ENCODE peak calls at places on chromosomes 11 and 22, in eight cellular contexts. One of them, this sample, is unnamed.

GRCh38 chr11:109884501-109884900 is 208.7 kb upstream of the ZC3H12C start:
- DNase-seq in body of pancreas: no peak
- DNase-seq in pancreas: no peak
- DNase-seq in colonic mucosa: no peak
- DNase-seq in brain microvascular endothelial cell: no peak
- DNase-seq in thoracic aorta: no peak
- DNase-seq in spleen: no peak
- DNase-seq in upper lobe of right lung: no peak
- DNase-seq in this sample: no peak

GRCh38 chr11:1088927-1089737 is 14.5 kb downstream of the MUC2 start:
- DNase-seq in spleen: peak; percentile 69
- DNase-seq in thoracic aorta: no peak
- DNase-seq in colonic mucosa: no peak
- DNase-seq in upper lobe of right lung: peak; percentile 60
- DNase-seq in pancreas: peak; percentile 59
- DNase-seq in body of pancreas: no peak
- DNase-seq in brain microvascular endothelial cell: no peak
- DNase-seq in this sample: no peak

GRCh38 chr11:43576834-43577521 is 103.6 kb upstream of the HSD17B12 start:
- DNase-seq in spleen: no peak
- DNase-seq in pancreas: peak; percentile 59
- DNase-seq in colonic mucosa: peak; percentile 57
- DNase-seq in brain microvascular endothelial cell: peak; percentile 43
- DNase-seq in upper lobe of right lung: no peak
- DNase-seq in thoracic aorta: no peak
- DNase-seq in body of pancreas: peak; percentile 48
- DNase-seq in this sample: no peak

GRCh38 chr11:304061-304506 is 3.5 kb upstream of the IFITM2 start:
- DNase-seq in upper lobe of right lung: no peak
- DNase-seq in thoracic aorta: no peak
- DNase-seq in spleen: peak; percentile 84
- DNase-seq in pancreas: peak; percentile 79
- DNase-seq in colonic mucosa: no peak
- DNase-seq in body of pancreas: no peak
- DNase-seq in brain microvascular endothelial cell: no peak
- DNase-seq in this sample: peak; percentile 81

GRCh38 chr11:75352417-75353206 is 1.2 kb upstream of the ARRB1 start:
- DNase-seq in brain microvascular endothelial cell: no peak
- DNase-seq in colonic mucosa: no peak
- DNase-seq in pancreas: peak; percentile 73
- DNase-seq in upper lobe of right lung: peak; percentile 88
- DNase-seq in spleen: peak; percentile 93
- DNase-seq in thoracic aorta: no peak
- DNase-seq in body of pancreas: peak; percentile 52
- DNase-seq in this sample: peak; percentile 84

GRCh38 chr22:23289130-23289503 is 108.8 kb downstream of the BCR start:
- DNase-seq in spleen: no peak
- DNase-seq in body of pancreas: no peak
- DNase-seq in brain microvascular endothelial cell: no peak
- DNase-seq in upper lobe of right lung: no peak
- DNase-seq in thoracic aorta: no peak
- DNase-seq in colonic mucosa: no peak
- DNase-seq in pancreas: no peak
- DNase-seq in this sample: no peak

GRCh38 chr11:121068787-121069186 is 32.3 kb upstream of the TECTA start:
- DNase-seq in thoracic aorta: no peak
- DNase-seq in pancreas: no peak
- DNase-seq in upper lobe of right lung: no peak
- DNase-seq in brain microvascular endothelial cell: no peak
- DNase-seq in body of pancreas: no peak
- DNase-seq in colonic mucosa: peak; percentile 43
- DNase-seq in spleen: no peak
- DNase-seq in this sample: no peak

GRCh38 chr22:27875951-27876350 is 43.1 kb downstream of the PITPNB start:
- DNase-seq in spleen: no peak
- DNase-seq in thoracic aorta: no peak
- DNase-seq in upper lobe of right lung: no peak
- DNase-seq in pancreas: no peak
- DNase-seq in brain microvascular endothelial cell: no peak
- DNase-seq in body of pancreas: no peak
- DNase-seq in colonic mucosa: no peak
- DNase-seq in this sample: no peak

GRCh38 chr11:125941606-125942275 is 4.1 kb upstream of the VSIG10L2 start:
- DNase-seq in thoracic aorta: no peak
- DNase-seq in pancreas: peak; percentile 87
- DNase-seq in upper lobe of right lung: peak; percentile 76
- DNase-seq in brain microvascular endothelial cell: no peak
- DNase-seq in body of pancreas: peak; percentile 79
- DNase-seq in spleen: no peak
- DNase-seq in colonic mucosa: peak; percentile 58
- DNase-seq in this sample: no peak

GRCh38 chr22:19631899-19632670 is 82.2 kb upstream of the SEPTIN5 start:
- DNase-seq in brain microvascular endothelial cell: peak; percentile 19
- DNase-seq in thoracic aorta: no peak
- DNase-seq in body of pancreas: peak; percentile 25
- DNase-seq in colonic mucosa: no peak
- DNase-seq in upper lobe of right lung: no peak
- DNase-seq in spleen: no peak
- DNase-seq in pancreas: no peak
- DNase-seq in this sample: no peak

GRCh38 chr11:14583252-14584105 is 60.1 kb upstream of the PDE3B start:
- DNase-seq in colonic mucosa: peak; percentile 60
- DNase-seq in spleen: no peak
- DNase-seq in thoracic aorta: no peak
- DNase-seq in body of pancreas: peak; percentile 53
- DNase-seq in pancreas: no peak
- DNase-seq in upper lobe of right lung: no peak
- DNase-seq in brain microvascular endothelial cell: no peak
- DNase-seq in this sample: no peak

GRCh38 chr11:104895619-104896018 is 2.6 kb downstream of the CASP12 start:
- DNase-seq in thoracic aorta: no peak
- DNase-seq in pancreas: no peak
- DNase-seq in colonic mucosa: no peak
- DNase-seq in body of pancreas: no peak
- DNase-seq in upper lobe of right lung: no peak
- DNase-seq in brain microvascular endothelial cell: no peak
- DNase-seq in spleen: no peak
- DNase-seq in this sample: no peak

GRCh38 chr11:126194121-126194543 is 17.3 kb downstream of the RPUSD4 start:
- DNase-seq in colonic mucosa: peak; percentile 46
- DNase-seq in body of pancreas: peak; percentile 64
- DNase-seq in brain microvascular endothelial cell: peak; percentile 51
- DNase-seq in upper lobe of right lung: no peak
- DNase-seq in pancreas: no peak
- DNase-seq in thoracic aorta: no peak
- DNase-seq in spleen: no peak
- DNase-seq in this sample: no peak

GRCh38 chr11:133889893-133890292 is 44.6 kb upstream of the SPATA19 start:
- DNase-seq in pancreas: no peak
- DNase-seq in body of pancreas: no peak
- DNase-seq in upper lobe of right lung: no peak
- DNase-seq in thoracic aorta: no peak
- DNase-seq in spleen: no peak
- DNase-seq in colonic mucosa: no peak
- DNase-seq in brain microvascular endothelial cell: no peak
- DNase-seq in this sample: no peak

GRCh38 chr11:88414385-88414861 is 76.9 kb upstream of the CTSC start:
- DNase-seq in thoracic aorta: no peak
- DNase-seq in pancreas: no peak
- DNase-seq in colonic mucosa: peak; percentile 47
- DNase-seq in spleen: no peak
- DNase-seq in brain microvascular endothelial cell: peak; percentile 83
- DNase-seq in body of pancreas: peak; percentile 32
- DNase-seq in upper lobe of right lung: no peak
- DNase-seq in this sample: no peak

GRCh38 chr22:19823191-19823590 is 31.5 kb downstream of the GNB1L start:
- DNase-seq in pancreas: no peak
- DNase-seq in brain microvascular endothelial cell: no peak
- DNase-seq in spleen: no peak
- DNase-seq in colonic mucosa: peak; percentile 8
- DNase-seq in upper lobe of right lung: no peak
- DNase-seq in thoracic aorta: no peak
- DNase-seq in body of pancreas: no peak
- DNase-seq in this sample: no peak

GRCh38 chr11:12868315-12869073 is 140.6 kb upstream of the RASSF10 start:
- DNase-seq in pancreas: no peak
- DNase-seq in colonic mucosa: no peak
- DNase-seq in thoracic aorta: no peak
- DNase-seq in spleen: no peak
- DNase-seq in body of pancreas: no peak
- DNase-seq in brain microvascular endothelial cell: no peak
- DNase-seq in upper lobe of right lung: no peak
- DNase-seq in this sample: no peak

GRCh38 chr11:32428665-32429293 is 6.6 kb downstream of the WT1 start:
- DNase-seq in body of pancreas: no peak
- DNase-seq in brain microvascular endothelial cell: no peak
- DNase-seq in spleen: no peak
- DNase-seq in upper lobe of right lung: no peak
- DNase-seq in thoracic aorta: no peak
- DNase-seq in colonic mucosa: no peak
- DNase-seq in pancreas: no peak
- DNase-seq in this sample: no peak

GRCh38 chr11:32426192-32426591 is 9.1 kb downstream of the WT1 start:
- DNase-seq in thoracic aorta: no peak
- DNase-seq in brain microvascular endothelial cell: no peak
- DNase-seq in colonic mucosa: no peak
- DNase-seq in spleen: no peak
- DNase-seq in pancreas: no peak
- DNase-seq in upper lobe of right lung: no peak
- DNase-seq in body of pancreas: no peak
- DNase-seq in this sample: no peak

GRCh38 chr11:32427935-32428664 is 7.2 kb downstream of the WT1 start:
- DNase-seq in thoracic aorta: no peak
- DNase-seq in colonic mucosa: no peak
- DNase-seq in spleen: peak; percentile 74
- DNase-seq in pancreas: no peak
- DNase-seq in brain microvascular endothelial cell: no peak
- DNase-seq in body of pancreas: no peak
- DNase-seq in upper lobe of right lung: no peak
- DNase-seq in this sample: peak; percentile 82

GRCh38 chr11:32426819-32427615 is 8.3 kb downstream of the WT1 start:
- DNase-seq in upper lobe of right lung: no peak
- DNase-seq in thoracic aorta: no peak
- DNase-seq in brain microvascular endothelial cell: no peak
- DNase-seq in pancreas: no peak
- DNase-seq in body of pancreas: no peak
- DNase-seq in colonic mucosa: no peak
- DNase-seq in spleen: peak; percentile 67
- DNase-seq in this sample: no peak

DNA sequence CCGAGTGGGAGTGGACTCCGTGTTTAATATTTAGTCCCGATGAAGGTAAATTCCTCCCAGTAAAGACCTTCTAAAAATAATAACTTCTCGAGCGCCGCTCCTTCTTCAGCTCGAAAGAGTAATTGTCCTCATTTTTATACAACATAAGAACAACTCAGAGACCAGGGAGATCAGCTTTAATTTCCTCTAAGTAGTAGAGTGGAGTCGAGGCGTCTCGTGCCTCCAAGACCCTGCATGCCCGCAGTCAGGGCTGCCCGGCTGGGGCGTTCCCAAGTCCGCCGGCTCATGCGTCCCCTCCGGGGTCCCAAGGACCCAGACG is 7.8 kb downstream of the WT1 start:
- DNase-seq in spleen: no peak
- DNase-seq in colonic mucosa: no peak
- DNase-seq in pancreas: no peak
- DNase-seq in body of pancreas: no peak
- DNase-seq in thoracic aorta: no peak
- DNase-seq in upper lobe of right lung: no peak
- DNase-seq in brain microvascular endothelial cell: no peak
- DNase-seq in this sample: no peak
- TF ChIP-seq CTCF in spleen: no peak
- TF ChIP-seq CTCF in colonic mucosa: no peak
- TF ChIP-seq CTCF in pancreas: no peak
- TF ChIP-seq CTCF in body of pancreas: no peak
- TF ChIP-seq CTCF in thoracic aorta: no peak
- TF ChIP-seq CTCF in upper lobe of right lung: no peak
- TF ChIP-seq CTCF in brain microvascular endothelial cell: no peak
- TF ChIP-seq CTCF in this sample: no peak

GRCh38 chr11:94866936-94867795 is 99.0 kb downstream of the AMOTL1 start:
- DNase-seq in pancreas: no peak
- DNase-seq in thoracic aorta: no peak
- DNase-seq in colonic mucosa: no peak
- DNase-seq in upper lobe of right lung: no peak
- DNase-seq in spleen: no peak
- DNase-seq in body of pancreas: no peak
- DNase-seq in brain microvascular endothelial cell: no peak
- DNase-seq in this sample: no peak
- H3K36me3 ChIP-seq in pancreas: no peaks in the 10 kb centered on the region
- H3K36me3 ChIP-seq in thoracic aorta: peaks cover 47% of the 10 kb centered on the region
- H3K36me3 ChIP-seq in colonic mucosa: no peaks in the 10 kb centered on the region
- H3K36me3 ChIP-seq in upper lobe of right lung: peaks cover 88% of the 10 kb centered on the region
- H3K36me3 ChIP-seq in spleen: peaks cover 38% of the 10 kb centered on the region
- H3K36me3 ChIP-seq in body of pancreas: no peaks in the 10 kb centered on the region
- H3K36me3 ChIP-seq in brain microvascular endothelial cell: peaks cover 73% of the 10 kb centered on the region
- H3K36me3 ChIP-seq in this sample: peaks cover 74% of the 10 kb centered on the region

GRCh38 chr22:42070517-42071422 is at the start of gene NAGA:
- DNase-seq in upper lobe of right lung: peak; percentile 98
- DNase-seq in thoracic aorta: peak; percentile 93
- DNase-seq in colonic mucosa: peak; percentile 97
- DNase-seq in pancreas: peak; percentile 99
- DNase-seq in spleen: peak; percentile 98
- DNase-seq in body of pancreas: peak; percentile 97
- DNase-seq in brain microvascular endothelial cell: peak; percentile 94
- DNase-seq in this sample: peak; percentile 99

GRCh38 chr22:42074153-42074750 is at the start of gene PHETA2:
- DNase-seq in spleen: peak; percentile 87
- DNase-seq in upper lobe of right lung: peak; percentile 85
- DNase-seq in colonic mucosa: peak; percentile 65
- DNase-seq in pancreas: peak; percentile 87
- DNase-seq in body of pancreas: peak; percentile 72
- DNase-seq in brain microvascular endothelial cell: no peak
- DNase-seq in thoracic aorta: no peak
- DNase-seq in this sample: peak; percentile 88

GRCh38 chr22:42073568-42074152 is 388 bp upstream of the PHETA2 start:
- DNase-seq in colonic mucosa: no peak
- DNase-seq in upper lobe of right lung: no peak
- DNase-seq in body of pancreas: no peak
- DNase-seq in brain microvascular endothelial cell: no peak
- DNase-seq in spleen: peak; percentile 78
- DNase-seq in pancreas: peak; percentile 65
- DNase-seq in thoracic aorta: no peak
- DNase-seq in this sample: no peak

GRCh38 chr22:42074846-42075245 is 798 bp downstream of the PHETA2 start:
- DNase-seq in upper lobe of right lung: no peak
- DNase-seq in thoracic aorta: no peak
- DNase-seq in pancreas: no peak
- DNase-seq in colonic mucosa: no peak
- DNase-seq in body of pancreas: no peak
- DNase-seq in spleen: peak; percentile 34
- DNase-seq in brain microvascular endothelial cell: no peak
- DNase-seq in this sample: no peak

GRCh38 chr22:42072606-42073330 is 1.3 kb upstream of the PHETA2 start:
- DNase-seq in body of pancreas: no peak
- DNase-seq in colonic mucosa: no peak
- DNase-seq in pancreas: no peak
- DNase-seq in brain microvascular endothelial cell: no peak
- DNase-seq in spleen: peak; percentile 71
- DNase-seq in thoracic aorta: no peak
- DNase-seq in upper lobe of right lung: no peak
- DNase-seq in this sample: no peak
- TF ChIP-seq CTCF in body of pancreas: no peak
- TF ChIP-seq CTCF in colonic mucosa: no peak
- TF ChIP-seq CTCF in pancreas: no peak
- TF ChIP-seq CTCF in brain microvascular endothelial cell: peak; percentile 11
- TF ChIP-seq CTCF in spleen: no peak
- TF ChIP-seq CTCF in thoracic aorta: no peak
- TF ChIP-seq CTCF in upper lobe of right lung: no peak
- TF ChIP-seq CTCF in this sample: no peak

GRCh38 chr11:118763038-118763437 is 27.9 kb downstream of the DDX6 start:
- DNase-seq in upper lobe of right lung: no peak
- DNase-seq in body of pancreas: no peak
- DNase-seq in brain microvascular endothelial cell: no peak
- DNase-seq in pancreas: no peak
- DNase-seq in colonic mucosa: no peak
- DNase-seq in thoracic aorta: no peak
- DNase-seq in spleen: no peak
- DNase-seq in this sample: no peak
- H3K36me3 ChIP-seq in upper lobe of right lung: peaks cover 100% of the 10 kb centered on the region
- H3K36me3 ChIP-seq in body of pancreas: peaks cover 11% of the 10 kb centered on the region
- H3K36me3 ChIP-seq in brain microvascular endothelial cell: peaks cover 71% of the 10 kb centered on the region
- H3K36me3 ChIP-seq in pancreas: peaks cover 13% of the 10 kb centered on the region
- H3K36me3 ChIP-seq in colonic mucosa: peaks cover 23% of the 10 kb centered on the region
- H3K36me3 ChIP-seq in thoracic aorta: peaks cover 48% of the 10 kb centered on the region
- H3K36me3 ChIP-seq in spleen: peaks cover 98% of the 10 kb centered on the region
- H3K36me3 ChIP-seq in this sample: no peaks in the 10 kb centered on the region